ENCODE peak calls at places on chromosomes 2 and 18, in nine cellular contexts. M, V, Z, X, Y, K, G, N and I are unnamed samples.

GRCh38 chr2:17533546-17533945 is 7.0 kb upstream of the VSNL1 start:
- DNase-seq in K (no peak), G (no peak), X (no peak), M (no peak), Z (no peak), N (no peak), V (no peak), Y (no peak), I (no peak)

GRCh38 chr2:20667151-20667530 is 197 bp downstream of the GDF7 start:
- DNase-seq in Y (no peak), K (no peak), N (no peak), Z (peak; percentile 68), X (no peak), V (no peak), M (no peak), G (no peak), I (no peak)

GRCh38 chr18:75753753-75754152 is 326.2 kb upstream of the SMIM21 start:
- DNase-seq in Y (no peak), X (no peak), G (no peak), V (no peak), Z (no peak), N (no peak), K (no peak), M (no peak), I (no peak)

GRCh38 chr18:61597321-61597720 is 264.1 kb downstream of the CDH20 start:
- DNase-seq in M (no peak), Z (no peak), N (no peak), K (no peak), Y (no peak), X (no peak), G (no peak), V (no peak), I (no peak)

GRCh38 chr2:134133622-134134312 is 120.1 kb upstream of the MGAT5 start:
- DNase-seq in K (no peak), Y (no peak), Z (no peak), V (no peak), M (no peak), G (no peak), X (no peak), N (no peak), I (no peak)

GRCh38 chr2:36695746-36696415 is 626 bp upstream of the VIT start:
- DNase-seq in G (peak; percentile 63), M (no peak), Y (no peak), K (peak; percentile 46), Z (no peak), V (no peak), X (peak; percentile 68), N (no peak), I (no peak)

GRCh38 chr2:205763708-205764501 is 81.6 kb downstream of the NRP2 start:
- DNase-seq in Z (no peak), K (no peak), Y (peak; percentile 9), G (peak; percentile 9), N (no peak), V (peak; percentile 83), M (peak; percentile 67), X (peak; percentile 95), I (no peak)

GRCh38 chr2:50438293-50438692 is 593.6 kb downstream of the NRXN1 start:
- DNase-seq in K (no peak), N (no peak), Y (no peak), M (no peak), V (no peak), G (no peak), Z (no peak), X (no peak), I (peak; percentile 23)

GRCh38 chr2:205024822-205025518 is 479.7 kb downstream of the PARD3B start:
- DNase-seq in K (peak; percentile 96), V (no peak), Z (no peak), M (peak; percentile 16), Y (no peak), X (peak; percentile 93), N (no peak), G (peak; percentile 70), I (peak; percentile 5)

GRCh38 chr2:29055586-29055985 is 18.7 kb downstream of the PCARE start:
- DNase-seq in Z (no peak), Y (no peak), X (no peak), K (no peak), M (no peak), N (no peak), G (no peak), V (no peak), I (no peak)

GRCh38 chr18:79139206-79139605 is 70.0 kb downstream of the ATP9B start:
- DNase-seq in G (no peak), M (no peak), Z (no peak), V (no peak), X (no peak), Y (peak; percentile 13), K (no peak), N (no peak), I (no peak)

GRCh38 chr2:76170856-76171255 is 460.1 kb upstream of the GCFC2 start:
- DNase-seq in G (no peak), K (no peak), Y (no peak), N (no peak), Z (no peak), V (no peak), M (no peak), X (no peak), I (no peak)

GRCh38 chr2:66448592-66448991 is 13.7 kb downstream of the MEIS1 start:
- DNase-seq in N (no peak), G (no peak), Z (no peak), M (no peak), K (no peak), X (no peak), V (no peak), Y (no peak), I (no peak)

GRCh38 chr2:126785236-126785635 is 113.5 kb upstream of the TEX51 start:
- DNase-seq in Y (no peak), X (no peak), G (no peak), K (no peak), Z (no peak), N (no peak), M (no peak), V (no peak), I (no peak)

GRCh38 chr2:226355600-226355999 is 444.0 kb downstream of the IRS1 start:
- DNase-seq in K (no peak), M (no peak), X (no peak), V (no peak), G (no peak), Y (no peak), N (no peak), Z (no peak), I (no peak)

GRCh38 chr2:150122871-150123588 is 364.4 kb downstream of the RND3 start:
- DNase-seq in N (no peak), Z (no peak), Y (no peak), V (no peak), X (no peak), G (no peak), M (no peak), K (peak; percentile 76), I (no peak)

GRCh38 chr2:143128681-143129580 is at the start of gene ARHGAP15:
- DNase-seq in G (no peak), N (no peak), M (no peak), X (no peak), Z (peak; percentile 48), V (no peak), Y (peak; percentile 83), K (no peak), I (no peak)

GRCh38 chr2:229910832-229911412 is 10.9 kb downstream of the TRIP12 start:
- DNase-seq in Y (peak; percentile 15), N (no peak), V (peak; percentile 35), K (no peak), X (peak; percentile 43), Z (peak; percentile 36), G (peak; percentile 28), M (no peak), I (no peak)

GRCh38 chr2:171210864-171211431 is 50.3 kb upstream of the TLK1 start:
- DNase-seq in N (no peak), X (no peak), K (no peak), V (no peak), M (no peak), Y (peak; percentile 68), Z (peak; percentile 45), G (no peak), I (no peak)

GRCh38 chr18:36856815-36857214 is 27.9 kb downstream of the KIAA1328 start:
- DNase-seq in V (no peak), M (no peak), N (no peak), Y (no peak), X (no peak), K (no peak), Z (no peak), G (no peak), I (no peak)